ENCODE peak calls at places on chromosomes 3 and 15, in five cellular contexts. A is HFFc6, V is ascending aorta, Q is ovary, T is A549. G is an unnamed sample.

GRCh38 chr15:83166830-83167229 is 40.8 kb downstream of the HDGFL3 start:
- DNase-seq in T (no peak), Q (no peak), A (no peak), V (no peak), G (no peak)

GRCh38 chr15:75307778-75308390 is 25.2 kb downstream of the GOLGA6D start:
- DNase-seq in V (no peak), Q (peak), A (peak), T (peak), G (no peak)

GRCh38 chr3:98692787-98693473 is 70.2 kb upstream of the ST3GAL6 start:
- DNase-seq in A (no peak), Q (no peak), V (no peak), T (no peak), G (no peak)

GRCh38 chr15:80852676-80853075 is 73.5 kb downstream of the CEMIP start:
- DNase-seq in T (no peak), V (no peak), A (no peak), Q (no peak), G (no peak)

GRCh38 chr15:45314960-45315359 is 62.9 kb downstream of the SLC28A2 start:
- DNase-seq in Q (no peak), T (peak), A (peak), V (no peak), G (no peak)

GRCh38 chr15:77354064-77354463 is 65.8 kb downstream of the PEAK1 start:
- DNase-seq in Q (no peak), V (no peak), T (peak), A (no peak), G (no peak)

GRCh38 chr3:57060089-57060829 is at the start of gene SPATA12:
- DNase-seq in Q (peak), A (peak), T (peak), V (peak), G (no peak)

GRCh38 chr3:155995525-155996370 is 124.6 kb upstream of the KCNAB1 start:
- DNase-seq in T (peak), V (no peak), Q (no peak), A (peak), G (no peak)

GRCh38 chr3:158864492-158864891 is 62.6 kb downstream of the MFSD1 start:
- DNase-seq in V (no peak), T (peak), Q (no peak), A (no peak), G (no peak)

GRCh38 chr3:41961750-41962679 is at the start of gene ULK4:
- DNase-seq in T (peak), V (peak), A (peak), Q (peak), G (peak)

GRCh38 chr3:184541886-184542562 is 19.6 kb upstream of the EPHB3 start:
- DNase-seq in A (no peak), V (no peak), Q (no peak), T (no peak), G (peak)

GRCh38 chr3:128999104-128999503 is 2.0 kb upstream of the EFCC1 start:
- DNase-seq in V (no peak), T (no peak), A (no peak), Q (no peak), G (no peak)

GRCh38 chr3:38653685-38654537 is 4.4 kb upstream of the SCN5A start:
- DNase-seq in Q (no peak), A (no peak), T (no peak), V (no peak), G (no peak)

GRCh38 chr15:96625251-96625650 is 294.8 kb downstream of the NR2F2 start:
- DNase-seq in T (no peak), Q (no peak), A (no peak), V (no peak), G (no peak)

GRCh38 chr3:30232142-30232541 is 374.3 kb upstream of the TGFBR2 start:
- DNase-seq in V (no peak), T (no peak), Q (no peak), A (peak), G (no peak)

GRCh38 chr15:26631894-26632293 is 141.0 kb downstream of the GABRB3 start:
- DNase-seq in Q (no peak), T (no peak), A (no peak), V (no peak), G (no peak)

GRCh38 chr3:120496278-120496975 is 45.6 kb upstream of the FSTL1 start:
- DNase-seq in A (peak), Q (no peak), V (no peak), T (peak), G (no peak)

GRCh38 chr15:33425149-33425548 is 114.4 kb downstream of the RYR3 start:
- DNase-seq in V (no peak), A (peak), Q (no peak), T (no peak), G (no peak)

GRCh38 chr3:18494251-18494650 is 69.1 kb upstream of the SATB1 start:
- DNase-seq in A (no peak), V (no peak), T (no peak), Q (no peak), G (no peak)

GRCh38 chr15:64905119-64905831 is 6.4 kb upstream of the ANKDD1A start:
- DNase-seq in A (peak), V (no peak), T (peak), Q (peak), G (peak)

GRCh38 chr15:92069308-92070244 is 216.1 kb downstream of the SLCO3A1 start:
- DNase-seq in V (peak), Q (no peak), T (peak), A (peak), G (no peak)

GRCh38 chr3:46996689-46997452 is 17.4 kb downstream of the NBEAL2 start:
- DNase-seq in V (peak), Q (peak), T (no peak), A (no peak), G (no peak)

GRCh38 chr15:90000175-90000923 is 775 bp upstream of the ZNF710 start:
- DNase-seq in Q (peak), V (no peak), T (no peak), A (peak), G (no peak)

GRCh38 chr3:15791525-15791924 is 6.3 kb downstream of the ANKRD28 start:
- DNase-seq in A (no peak), Q (no peak), V (no peak), T (no peak), G (no peak)

GRCh38 chr3:172877011-172877410 is 126.5 kb downstream of the ECT2 start:
- DNase-seq in A (no peak), T (no peak), V (no peak), Q (no peak), G (no peak)

GRCh38 chr3:66397745-66398144 is 103.1 kb downstream of the LRIG1 start:
- DNase-seq in V (no peak), Q (no peak), A (no peak), T (no peak), G (no peak)

GRCh38 chr15:49696441-49696840 is 75.6 kb downstream of the DTWD1 start:
- DNase-seq in Q (no peak), T (no peak), V (no peak), A (no peak), G (no peak)

GRCh38 chr15:49693491-49693890 is 72.6 kb downstream of the DTWD1 start:
- DNase-seq in T (no peak), V (no peak), A (no peak), Q (no peak), G (no peak)

GRCh38 chr15:49692514-49693090 is 71.8 kb downstream of the DTWD1 start:
- DNase-seq in T (no peak), Q (no peak), V (no peak), A (no peak), G (no peak)

GRCh38 chr15:49697121-49697520 is 76.3 kb downstream of the DTWD1 start:
- DNase-seq in Q (no peak), A (peak), V (no peak), T (no peak), G (no peak)
- TF ChIP-seq CTCF in Q (no peak), A (no peak), V (no peak), T (no peak), G (no peak)

DNA sequence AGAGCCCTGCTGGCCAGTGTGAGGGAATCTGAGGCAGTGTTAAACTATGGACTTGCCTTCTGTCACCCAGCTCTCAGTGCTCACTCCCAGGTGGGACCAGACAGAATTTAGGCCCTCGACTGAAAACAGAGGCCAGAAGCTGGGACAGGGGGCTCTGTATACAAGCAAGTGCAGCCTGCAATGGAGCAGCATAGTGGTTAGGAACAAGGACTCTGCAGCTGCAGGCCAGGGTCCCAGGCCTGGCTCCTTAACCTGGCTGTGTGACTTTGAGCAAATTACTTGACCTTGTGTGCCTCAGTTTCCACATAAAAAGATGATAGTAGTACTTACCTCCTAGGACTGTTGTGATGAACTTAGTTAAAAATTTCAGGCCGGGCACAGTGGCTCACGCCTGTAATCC is 39.8 kb downstream of the CMTM7 start:
- DNase-seq in A (no peak), Q (no peak), T (no peak), V (no peak), G (no peak)
- TF ChIP-seq CTCF in A (no peak), Q (no peak), T (no peak), V (no peak), G (no peak)

DNA sequence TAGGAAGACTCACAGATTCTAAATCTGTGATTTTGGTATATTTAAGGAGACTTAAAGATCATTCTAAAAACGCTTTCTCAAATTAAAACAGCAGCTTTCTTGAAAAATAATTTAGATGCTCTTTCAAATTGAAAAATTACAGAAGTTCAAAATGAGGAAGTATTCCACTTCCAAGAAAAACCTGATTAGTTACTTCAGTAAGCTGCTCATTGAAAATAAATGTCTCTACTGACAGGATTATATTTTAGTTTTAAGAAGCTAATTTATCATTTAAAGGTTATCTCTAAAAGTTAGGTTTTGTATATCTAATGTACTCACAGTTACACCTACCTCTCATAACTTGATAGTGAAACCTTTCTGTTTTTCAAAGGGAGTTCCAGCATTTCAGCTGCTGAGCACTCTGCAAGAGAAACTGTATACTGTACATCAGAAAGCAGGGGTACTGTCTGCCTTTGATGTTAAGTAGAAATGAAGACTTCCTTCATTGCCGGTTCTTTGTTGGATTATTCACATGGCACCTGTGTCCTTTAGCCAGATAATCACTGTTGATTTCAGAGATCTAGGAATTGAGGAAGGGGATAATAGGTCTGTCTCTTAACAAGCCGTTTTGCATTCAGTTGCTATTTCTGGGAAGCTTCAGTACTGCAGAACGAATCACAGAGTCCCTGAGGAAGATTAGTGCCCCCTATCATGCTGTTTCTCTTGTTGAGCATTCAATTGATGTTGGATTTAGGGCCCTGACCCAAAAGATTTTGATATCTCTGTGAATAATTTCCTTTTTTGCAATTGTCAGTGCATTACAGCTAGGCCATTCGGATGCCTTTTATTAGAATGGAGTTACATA is 161.7 kb downstream of the TCF12 start:
- DNase-seq in A (no peak), Q (no peak), T (no peak), V (no peak), G (no peak)
- TF ChIP-seq CTCF in A (no peak), Q (no peak), T (no peak), V (no peak), G (no peak)

GRCh38 chr3:45043715-45044299 is 17.7 kb downstream of the CLEC3B start:
- DNase-seq in T (peak), Q (no peak), A (peak), V (no peak), G (no peak)
- TF ChIP-seq CTCF in T (no peak), Q (no peak), A (peak), V (peak), G (no peak)

GRCh38 chr3:74630602-74631001 is 16.1 kb upstream of the CNTN3 start:
- DNase-seq in Q (no peak), T (no peak), A (peak), V (no peak), G (no peak)
- TF ChIP-seq CTCF in Q (no peak), T (no peak), A (peak), V (peak), G (peak)

DNA sequence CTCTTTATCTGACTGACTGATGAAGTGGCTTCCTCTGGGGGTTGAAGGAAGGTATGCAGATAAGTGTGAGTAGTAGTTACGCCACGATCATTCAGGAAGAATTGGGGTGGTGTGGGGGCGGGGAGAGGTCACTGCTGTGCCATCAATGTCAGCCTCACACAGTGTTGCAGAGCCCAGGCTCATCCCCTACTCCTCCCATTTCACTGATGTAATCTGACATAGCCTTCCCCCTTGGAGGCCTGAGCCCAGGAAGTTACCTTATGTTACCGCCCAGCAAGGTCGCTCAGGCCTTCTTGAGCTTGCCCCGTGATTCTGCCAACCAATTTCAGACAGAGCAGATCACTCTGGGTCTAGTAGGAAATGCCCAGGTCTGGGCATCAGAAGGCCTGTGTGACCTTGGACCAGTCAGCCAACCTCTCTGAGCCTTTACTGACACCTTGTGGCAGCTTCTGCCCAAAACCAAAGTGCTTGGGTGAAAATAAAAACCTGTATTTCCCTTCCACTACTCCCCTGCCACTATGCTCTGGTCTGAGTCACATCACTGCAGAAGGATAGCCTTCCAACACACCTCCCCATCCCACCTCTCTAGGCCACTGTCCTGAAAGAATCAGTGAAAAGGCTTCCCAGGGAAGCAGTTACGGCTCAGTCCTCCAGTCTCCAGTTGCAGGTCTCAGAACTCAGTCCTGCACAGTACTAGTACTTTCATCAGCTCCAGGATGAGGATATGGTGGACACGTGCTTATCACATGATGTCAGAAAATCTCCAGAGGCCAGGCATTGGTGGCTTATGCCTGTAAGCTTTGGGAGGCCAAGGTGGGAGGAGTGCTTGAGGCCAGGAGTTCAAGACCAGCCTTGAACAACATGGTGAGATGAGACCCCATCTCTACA is 28.1 kb upstream of the INSYN1 start:
- DNase-seq in A (peak), Q (no peak), V (no peak), T (peak), G (no peak)
- TF ChIP-seq CTCF in A (peak), Q (no peak), V (peak), T (peak), G (peak)

GRCh38 chr3:25442486-25442885 is 14.4 kb downstream of the RARB start:
- DNase-seq in A (no peak), Q (no peak), V (no peak), T (no peak), G (no peak)

GRCh38 chr3:25441234-25441856 is 13.3 kb downstream of the RARB start:
- DNase-seq in V (no peak), Q (no peak), A (no peak), T (no peak), G (no peak)

GRCh38 chr3:25447925-25448324 is 19.9 kb downstream of the RARB start:
- DNase-seq in Q (no peak), V (no peak), T (no peak), A (no peak), G (no peak)

GRCh38 chr3:25447285-25447684 is 19.2 kb downstream of the RARB start:
- DNase-seq in T (no peak), A (no peak), V (no peak), Q (no peak), G (no peak)

DNA sequence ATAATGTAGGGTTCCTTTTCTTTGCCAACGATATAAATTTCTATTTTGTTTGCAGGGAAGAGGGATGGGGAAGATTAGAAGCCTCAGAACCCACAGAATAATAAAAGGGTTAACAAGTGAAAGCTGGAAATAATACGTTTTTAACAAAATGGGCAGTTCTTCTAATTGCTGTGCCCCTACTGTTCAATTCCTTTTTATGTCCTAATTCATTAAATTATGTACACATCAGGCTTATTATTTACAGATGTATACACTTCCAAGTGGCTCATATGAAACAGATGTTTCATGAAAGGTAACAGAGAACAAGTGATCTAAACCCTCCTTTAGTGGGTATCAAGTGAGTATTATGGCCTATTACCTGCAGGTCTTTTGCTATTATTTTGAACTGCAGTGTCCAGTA is 16.2 kb downstream of the RARB start:
- DNase-seq in V (no peak), A (no peak), T (no peak), Q (no peak), G (no peak)
- TF ChIP-seq CTCF in V (no peak), A (no peak), T (no peak), Q (no peak), G (no peak)

GRCh38 chr3:107627962-107628542 is 105.3 kb downstream of the BBX start:
- DNase-seq in V (no peak), A (no peak), Q (no peak), T (no peak), G (no peak)
- TF ChIP-seq CTCF in V (no peak), A (peak), Q (no peak), T (peak), G (peak)

DNA sequence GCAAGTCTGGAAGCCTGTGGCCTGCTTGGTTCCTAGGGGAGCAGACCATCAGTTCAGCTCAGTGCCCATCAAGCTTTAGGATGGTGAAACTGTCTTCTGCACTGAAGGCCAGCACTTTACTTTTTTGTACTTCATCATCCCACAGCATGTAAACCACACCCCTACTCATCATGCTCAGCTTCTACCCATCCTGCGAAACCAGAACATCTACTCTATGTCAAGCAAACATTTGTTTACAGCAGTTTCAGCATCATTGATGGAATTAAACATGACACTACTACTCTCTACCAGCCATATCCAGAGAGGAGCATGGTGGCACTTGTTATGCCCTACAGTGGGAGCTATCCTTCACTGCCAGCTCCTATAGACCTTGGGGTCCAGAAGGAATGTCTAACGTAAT is 306.6 kb downstream of the SOX2 start:
- DNase-seq in V (no peak), T (no peak), A (no peak), Q (no peak), G (no peak)
- TF ChIP-seq CTCF in V (no peak), T (no peak), A (no peak), Q (no peak), G (no peak)

DNA sequence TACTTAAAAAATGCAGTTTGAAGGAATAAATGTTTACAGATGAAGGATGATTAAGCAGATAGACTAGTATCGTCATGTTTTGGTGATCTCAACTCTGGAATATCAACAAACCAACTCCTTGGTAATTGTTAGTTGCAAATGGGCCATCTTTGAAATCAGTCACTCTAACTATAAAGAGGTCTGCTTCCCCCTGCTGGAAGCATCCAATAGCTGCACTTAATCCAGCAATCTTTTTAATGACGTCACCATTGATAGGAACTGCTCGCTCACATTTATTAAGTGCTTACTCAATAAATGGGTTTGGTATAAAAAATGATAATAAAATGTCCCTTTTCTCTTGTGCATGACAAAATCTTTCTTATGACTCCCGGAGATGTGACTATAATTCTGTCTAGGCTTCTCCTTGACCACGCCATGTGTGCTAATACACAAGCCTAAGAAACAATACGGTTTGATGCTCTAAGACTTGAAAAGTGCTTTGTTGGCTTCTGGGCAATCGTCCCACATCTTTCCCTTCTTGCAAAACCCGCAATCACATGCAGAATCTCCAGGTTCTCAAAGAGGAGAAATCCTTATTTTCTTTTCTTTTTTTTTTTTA is 227.6 kb upstream of the POU1F1 start:
- DNase-seq in V (no peak), A (peak), T (peak), Q (no peak), G (no peak)
- TF ChIP-seq CTCF in V (peak), A (peak), T (peak), Q (no peak), G (peak)